ENCODE peak calls at places on chromosomes 5 and 9, in six cellular contexts. H, Z, Y, B, E and I are unnamed samples. For H3K9me3, the result is how much of the 10 kb centered on the place peaks cover.

GRCh38 chr5:134145779-134146581 is 30.8 kb downstream of the SKP1 start:
- DNase-seq in H (peak), Z (peak), Y (peak), B (peak), E (peak), I (peak)

GRCh38 chr9:112921549-112921948 is 30.9 kb upstream of the SLC46A2 start:
- DNase-seq in H (no peak), Z (no peak), Y (no peak), B (peak), E (peak), I (no peak)

GRCh38 chr5:71528206-71528605 is 58.9 kb upstream of the MCCC2 start:
- DNase-seq in H (no peak), Z (no peak), Y (no peak), B (no peak), E (peak), I (no peak)

GRCh38 chr9:29701971-29702370 is 2128.7 kb upstream of the C9orf72 start:
- DNase-seq in H (no peak), Z (no peak), Y (no peak), B (no peak), E (no peak), I (no peak)

GRCh38 chr5:147162740-147163139 is 72.1 kb upstream of the STK32A start:
- DNase-seq in H (no peak), Z (no peak), Y (no peak), B (no peak), E (no peak), I (no peak)

GRCh38 chr5:72314571-72315172 is 5.4 kb downstream of the MRPS27 start:
- DNase-seq in H (no peak), Z (no peak), Y (no peak), B (no peak), E (peak), I (no peak)

GRCh38 chr5:38267372-38267771 is 9.0 kb downstream of the EGFLAM start:
- DNase-seq in H (no peak), Z (no peak), Y (no peak), B (no peak), E (no peak), I (no peak)

GRCh38 chr9:2837915-2838314 is 6.0 kb downstream of the PUM3 start:
- DNase-seq in H (no peak), Z (no peak), Y (no peak), B (no peak), E (peak), I (no peak)

GRCh38 chr9:76370656-76371055 is 23.6 kb downstream of the RFK start:
- DNase-seq in H (no peak), Z (no peak), Y (no peak), B (no peak), E (no peak), I (no peak)

GRCh38 chr5:138699482-138699881 is 53.7 kb upstream of the CTNNA1 start:
- DNase-seq in H (no peak), Z (no peak), Y (no peak), B (no peak), E (no peak), I (no peak)
- H3K27ac ChIP-seq in H (no peak), Z (no peak), Y (no peak), B (no peak), E (no peak), I (no peak)

GRCh38 chr5:3466392-3466791 is 129.2 kb upstream of the IRX1 start:
- DNase-seq in H (no peak), Z (no peak), Y (no peak), B (no peak), E (no peak), I (no peak)

GRCh38 chr5:3456121-3456681 is 139.4 kb upstream of the IRX1 start:
- DNase-seq in H (no peak), Z (no peak), Y (no peak), B (no peak), E (no peak), I (no peak)

DNA sequence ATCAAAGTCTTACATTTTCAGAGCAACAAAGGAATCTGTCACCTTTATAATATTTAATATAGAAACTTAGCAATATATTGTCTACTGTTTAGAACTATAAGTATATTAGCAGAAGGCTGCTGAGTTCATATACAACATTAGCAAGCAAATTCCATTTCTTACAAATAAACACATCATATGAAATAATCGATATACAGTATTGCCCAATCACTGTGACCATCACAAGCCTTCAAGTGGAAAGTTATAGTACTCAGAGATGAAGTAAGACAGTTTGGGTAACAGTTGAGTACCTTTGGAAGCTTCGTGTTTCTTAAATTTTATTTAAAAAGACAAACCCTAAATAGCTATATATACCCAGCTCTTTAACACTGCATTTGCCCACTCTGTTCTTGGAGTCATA is 135.2 kb upstream of the IRX1 start:
- DNase-seq in H (no peak), Z (no peak), Y (no peak), B (no peak), E (no peak), I (no peak)
- H3K9me3 ChIP-seq in H (under half), Z (under half), Y (under half), B (under half), E (under half), I (under half)

GRCh38 chr9:71909887-71910601 is 949 bp downstream of the ABHD17B start:
- DNase-seq in H (peak), Z (peak), Y (peak), B (peak), E (peak), I (peak)

GRCh38 chr9:71910602-71911060 is 362 bp downstream of the ABHD17B start:
- DNase-seq in H (no peak), Z (no peak), Y (no peak), B (no peak), E (no peak), I (no peak)

GRCh38 chr9:71916834-71917534 is 5.5 kb downstream of the C9orf85 start:
- DNase-seq in H (no peak), Z (no peak), Y (no peak), B (no peak), E (no peak), I (no peak)

GRCh38 chr9:71911061-71911907 is at the start of the genes ABHD17B and C9orf85:
- DNase-seq in H (peak), Z (peak), Y (peak), B (peak), E (peak), I (peak)

GRCh38 chr9:71911908-71912325 is 478 bp downstream of the C9orf85 start:
- DNase-seq in H (no peak), Z (no peak), Y (no peak), B (no peak), E (peak), I (no peak)
- H3K4me3 ChIP-seq in H (peak), Z (peak), Y (peak), B (peak), E (peak), I (peak)

GRCh38 chr9:4530375-4530774 is 40.1 kb downstream of the SLC1A1 start:
- DNase-seq in H (no peak), Z (no peak), Y (no peak), B (no peak), E (no peak), I (no peak)
- H3K27ac ChIP-seq in H (no peak), Z (no peak), Y (no peak), B (no peak), E (no peak), I (no peak)

DNA sequence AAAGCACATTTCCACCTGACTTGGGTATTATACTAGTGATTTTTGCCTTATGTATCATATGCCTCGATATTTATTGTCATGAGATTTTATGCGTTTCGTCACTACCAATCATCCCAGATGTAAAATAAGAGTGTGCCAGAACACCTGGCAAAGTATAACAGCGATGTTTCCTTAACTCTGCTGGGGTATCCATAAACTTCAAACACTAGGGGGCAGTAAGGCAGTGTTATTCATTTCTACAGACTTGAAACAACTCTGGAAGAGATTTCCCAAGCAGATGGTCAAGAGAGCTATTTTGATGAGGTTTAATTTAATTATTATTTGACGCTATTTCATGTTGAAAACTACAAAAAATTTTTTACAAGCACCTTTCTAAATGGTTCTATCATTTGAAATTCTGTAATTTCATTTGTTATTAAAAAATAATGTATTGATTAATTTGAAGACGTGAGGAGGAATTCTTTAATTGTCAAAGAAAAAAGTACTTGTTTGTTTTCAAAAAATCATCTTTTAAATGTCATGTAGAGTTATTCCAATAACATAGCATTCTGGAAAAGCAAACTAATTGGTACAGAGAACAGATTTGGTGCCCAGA is 388.5 kb upstream of the CTNND2 start:
- DNase-seq in H (no peak), Z (no peak), Y (no peak), B (peak), E (no peak), I (no peak)
- H3K9me3 ChIP-seq in H (under half), Z (under half), Y (under half), B (under half), E (under half), I (under half)

DNA sequence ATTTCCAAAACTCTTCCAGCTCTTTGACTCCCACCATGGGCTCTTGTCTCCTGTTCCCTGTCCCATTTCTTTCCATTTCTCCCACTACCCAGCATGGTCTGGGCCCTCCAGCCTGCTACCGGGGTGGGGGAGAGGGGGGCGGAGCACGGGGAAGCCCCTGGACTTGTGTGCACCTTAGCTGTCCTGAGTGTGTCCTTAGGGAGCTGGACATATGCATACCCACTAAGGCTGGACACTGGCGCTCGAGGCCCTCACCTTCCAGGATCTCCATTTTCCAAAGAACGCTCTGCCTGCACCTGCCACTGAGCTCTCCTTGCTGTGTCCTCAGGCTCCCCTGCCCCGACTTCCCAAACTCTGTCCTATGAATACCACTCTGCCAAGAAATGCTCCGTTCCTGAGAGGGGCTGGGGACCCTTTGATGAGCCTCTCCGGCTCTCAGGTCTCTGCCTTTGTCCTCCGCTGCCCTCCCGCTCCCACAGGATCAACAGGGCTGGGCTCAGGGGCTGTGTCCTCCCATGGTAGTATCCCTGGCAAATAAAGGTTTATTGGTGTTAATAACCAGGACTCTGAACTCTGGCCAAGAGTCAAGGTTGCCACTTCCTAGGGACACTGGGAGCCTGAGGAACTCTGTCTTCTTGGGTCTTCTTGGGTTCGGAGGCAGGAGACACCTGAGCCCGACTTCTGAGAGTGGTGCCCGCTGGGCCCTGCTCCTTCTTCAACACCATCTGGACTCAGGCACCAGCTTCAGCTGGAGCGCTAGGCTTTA is 831 bp upstream of the SHROOM1 start:
- DNase-seq in H (no peak), Z (no peak), Y (no peak), B (no peak), E (no peak), I (no peak)
- H3K4me3 ChIP-seq in H (peak), Z (peak), Y (peak), B (peak), E (no peak), I (peak)

DNA sequence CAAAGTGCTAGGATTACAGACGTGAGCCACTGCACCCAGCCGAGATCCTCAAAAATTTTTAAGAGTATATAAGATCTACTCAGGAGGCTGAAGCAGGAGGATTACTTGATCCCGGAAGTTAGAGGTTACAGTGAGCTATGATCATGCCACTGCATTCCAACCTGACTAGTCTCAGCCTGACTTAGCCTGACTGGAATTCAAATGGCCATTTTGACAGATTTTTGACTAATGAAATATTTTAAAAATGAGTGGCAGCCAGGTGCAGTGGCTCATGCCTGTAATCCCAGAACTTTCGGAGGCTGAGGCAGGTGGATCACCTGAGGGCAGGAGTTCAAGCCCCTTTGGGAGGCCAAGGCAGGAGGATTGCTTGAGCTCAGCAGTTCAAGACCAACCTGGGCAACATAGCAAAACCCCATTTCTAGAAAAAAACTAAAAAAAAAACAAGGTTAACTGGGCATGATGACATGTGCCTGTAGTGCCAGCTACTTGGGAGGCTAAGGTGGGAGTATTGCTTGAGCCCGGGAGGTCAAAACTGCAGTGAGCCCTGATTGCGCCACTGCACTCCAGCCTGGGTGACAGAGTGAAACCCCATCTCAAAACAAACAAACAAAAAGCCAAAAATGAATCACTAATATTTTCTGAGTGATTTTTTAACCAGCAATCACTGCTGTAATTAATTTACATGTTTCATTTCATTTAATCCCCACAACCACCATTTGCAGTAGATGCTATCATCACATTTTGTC is 16.6 kb downstream of the ATOX1 start:
- DNase-seq in H (no peak), Z (no peak), Y (no peak), B (no peak), E (peak), I (no peak)
- H3K27ac ChIP-seq in H (no peak), Z (no peak), Y (no peak), B (no peak), E (peak), I (no peak)